ENCODE peak calls at places on chromosomes 2 and 18, in seven cellular contexts. W, Q, O, X, S, J and D are unnamed samples.

GRCh38 chr2:99255491-99256318 is at the start of gene LYG2:
- DNase-seq in W (no peak), Q (no peak), O (no peak), X (no peak), S (no peak), J (no peak), D (no peak)

GRCh38 chr2:200944467-200945394 is 18.7 kb downstream of the ORC2 start:
- DNase-seq in W (no peak), Q (peak), O (peak), X (no peak), S (peak), J (no peak), D (peak)

GRCh38 chr2:69032336-69032735 is 19.4 kb downstream of the ANTXR1 start:
- DNase-seq in W (no peak), Q (no peak), O (peak), X (no peak), S (no peak), J (no peak), D (peak)

GRCh38 chr2:238566001-238566645 is 139.4 kb downstream of the ASB1 start:
- DNase-seq in W (no peak), Q (no peak), O (no peak), X (no peak), S (no peak), J (no peak), D (no peak)

GRCh38 chr2:62452701-62453449 is 53.1 kb downstream of the TMEM17 start:
- DNase-seq in W (no peak), Q (no peak), O (peak), X (no peak), S (no peak), J (no peak), D (peak)

GRCh38 chr18:6251084-6251483 is 163.6 kb downstream of the L3MBTL4 start:
- DNase-seq in W (no peak), Q (no peak), O (no peak), X (no peak), S (no peak), J (no peak), D (no peak)

GRCh38 chr18:27404855-27405254 is 219.7 kb upstream of the CHST9 start:
- DNase-seq in W (no peak), Q (no peak), O (no peak), X (peak), S (no peak), J (no peak), D (no peak)

GRCh38 chr18:48060947-48061346 is 130.5 kb upstream of the SMAD2 start:
- DNase-seq in W (no peak), Q (no peak), O (no peak), X (no peak), S (no peak), J (no peak), D (no peak)

GRCh38 chr2:228541794-228542193 is 360.3 kb upstream of the SPHKAP start:
- DNase-seq in W (no peak), Q (no peak), O (peak), X (no peak), S (no peak), J (no peak), D (peak)

GRCh38 chr18:7300971-7301553 is 70.2 kb downstream of the LRRC30 start:
- DNase-seq in W (no peak), Q (no peak), O (no peak), X (no peak), S (no peak), J (no peak), D (no peak)

GRCh38 chr2:176536739-176537138 is 267.5 kb downstream of the MTX2 start:
- DNase-seq in W (peak), Q (no peak), O (peak), X (no peak), S (no peak), J (no peak), D (peak)

GRCh38 chr2:231297108-231297908 is 98.2 kb upstream of the B3GNT7 start:
- DNase-seq in W (no peak), Q (peak), O (peak), X (peak), S (no peak), J (peak), D (peak)

GRCh38 chr18:45874501-45875184 is 49.2 kb downstream of the SIGLEC15 start:
- DNase-seq in W (no peak), Q (peak), O (peak), X (no peak), S (no peak), J (no peak), D (peak)

GRCh38 chr2:156333951-156334495 is 1.5 kb upstream of the NR4A2 start:
- DNase-seq in W (peak), Q (peak), O (peak), X (peak), S (no peak), J (peak), D (peak)

GRCh38 chr2:10223471-10223870 is 79.2 kb upstream of the HPCAL1 start:
- DNase-seq in W (no peak), Q (no peak), O (no peak), X (no peak), S (no peak), J (no peak), D (no peak)

GRCh38 chr2:221779614-221780067 is 207.5 kb upstream of the EPHA4 start:
- DNase-seq in W (no peak), Q (no peak), O (peak), X (no peak), S (no peak), J (no peak), D (peak)

GRCh38 chr2:150292807-150293206 is 194.7 kb downstream of the RND3 start:
- DNase-seq in W (no peak), Q (no peak), O (peak), X (no peak), S (no peak), J (no peak), D (peak)

GRCh38 chr2:222730346-222731065 is 59.0 kb downstream of the MOGAT1 start:
- DNase-seq in W (no peak), Q (no peak), O (no peak), X (no peak), S (no peak), J (peak), D (no peak)

GRCh38 chr2:210667726-210668125 is 111.3 kb downstream of the CPS1 start:
- DNase-seq in W (no peak), Q (no peak), O (no peak), X (no peak), S (no peak), J (no peak), D (no peak)